ENCODE peak calls at places on chromosome 11, in six cellular contexts. I is SK-MEL-5; X is activated naive CD8-positive, alpha-beta T cell treated with anti-CD3 and anti-CD28 coated beads, Interleukin-2, amount 50 U/mL, for 24 hours; Y is HFFc6; S is A549; A is amniotic stem cell. T is an unnamed sample.

GRCh38 chr11:127059286-127060200 is 59.0 kb upstream of the KIRREL3 start:
- DNase-seq in A (no peak), X (no peak), Y (peak; percentile 49), I (no peak), S (no peak), T (no peak)

GRCh38 chr11:57800444-57801184 is 39.0 kb downstream of the CTNND1 start:
- DNase-seq in X (no peak), I (peak; percentile 81), S (peak; percentile 95), Y (peak; percentile 75), A (peak; percentile 33), T (peak; percentile 71)

GRCh38 chr11:83330303-83330702 is 44.1 kb upstream of the CCDC90B start:
- DNase-seq in A (no peak), I (no peak), S (no peak), X (no peak), Y (no peak), T (no peak)

GRCh38 chr11:84526250-84526649 is 1100.9 kb downstream of the DLG2 start:
- DNase-seq in X (no peak), I (no peak), S (no peak), A (no peak), Y (no peak), T (no peak)

GRCh38 chr11:102345923-102346322 is 1.1 kb upstream of the BIRC2 start:
- DNase-seq in Y (peak; percentile 47), S (peak; percentile 37), A (peak; percentile 42), X (no peak), I (peak; percentile 84), T (no peak)

GRCh38 chr11:122732342-122733300 is 77.1 kb downstream of the UBASH3B start:
- DNase-seq in I (no peak), X (no peak), S (no peak), A (no peak), Y (no peak), T (no peak)

GRCh38 chr11:131326829-131327228 is 43.6 kb upstream of the NTM start:
- DNase-seq in Y (no peak), X (no peak), A (no peak), S (no peak), I (no peak), T (no peak)

GRCh38 chr11:73326929-73327811 is 19.1 kb downstream of the ARHGEF17 start:
- DNase-seq in I (no peak), X (no peak), Y (no peak), S (no peak), A (no peak), T (no peak)

GRCh38 chr11:7351228-7351627 is 99.5 kb downstream of the SYT9 start:
- DNase-seq in Y (no peak), S (no peak), A (no peak), I (no peak), X (no peak), T (no peak)

GRCh38 chr11:563066-563811 is 2.5 kb downstream of the RASSF7 start:
- DNase-seq in Y (no peak), I (no peak), A (no peak), X (no peak), S (no peak), T (no peak)

GRCh38 chr11:7513210-7514098 is at the start of gene PPFIBP2:
- DNase-seq in I (peak; percentile 72), A (peak; percentile 71), S (peak; percentile 73), X (peak; percentile 87), Y (peak; percentile 50), T (peak; percentile 97)

GRCh38 chr11:113974741-113975470 is at the start of gene HTR3A:
- DNase-seq in X (no peak), A (no peak), Y (no peak), S (no peak), I (no peak), T (peak; percentile 62)

GRCh38 chr11:45174963-45175362 is 28.5 kb downstream of the PRDM11 start:
- DNase-seq in S (no peak), Y (no peak), X (no peak), I (no peak), A (no peak), T (no peak)

GRCh38 chr11:12724301-12725046 is 50.3 kb downstream of the TEAD1 start:
- DNase-seq in I (peak; percentile 94), Y (peak; percentile 90), A (peak; percentile 27), S (peak; percentile 88), X (no peak), T (peak; percentile 92)

GRCh38 chr11:64526795-64527194 is 64.2 kb upstream of the SLC22A12 start:
- DNase-seq in A (no peak), X (no peak), Y (no peak), S (no peak), I (no peak), T (no peak)

GRCh38 chr11:72471005-72471898 is 36.9 kb upstream of the CLPB start:
- DNase-seq in S (peak; percentile 72), X (peak; percentile 55), Y (peak; percentile 60), A (peak; percentile 20), I (peak; percentile 95), T (peak; percentile 67)

GRCh38 chr11:47992959-47993820 is 12.8 kb downstream of the PTPRJ start:
- DNase-seq in I (no peak), S (peak; percentile 95), Y (peak; percentile 78), A (no peak), X (no peak), T (peak; percentile 78)

GRCh38 chr11:40314327-40314726 is 1145.1 kb downstream of the LRRC4C start:
- DNase-seq in Y (no peak), X (no peak), A (no peak), S (no peak), I (peak; percentile 4), T (no peak)

GRCh38 chr11:50220651-50221050 is 188.0 kb downstream of the OR4C45 start:
- DNase-seq in X (no peak), Y (no peak), I (no peak), A (no peak), S (no peak), T (no peak)

GRCh38 chr11:44033856-44034255 is 13.9 kb upstream of the ACCSL start:
- DNase-seq in A (no peak), I (no peak), X (no peak), S (no peak), Y (no peak), T (no peak)

GRCh38 chr11:131688056-131688693 is 317.8 kb downstream of the NTM start:
- DNase-seq in S (peak; percentile 35), X (peak; percentile 50), I (peak; percentile 51), Y (peak; percentile 12), A (no peak), T (peak; percentile 80)

GRCh38 chr11:116615211-116615865 is 157.4 kb downstream of the BUD13 start:
- DNase-seq in A (no peak), X (no peak), I (no peak), Y (no peak), S (no peak), T (no peak)

GRCh38 chr11:124716596-124716995 is 23.1 kb upstream of the NRGN start:
- DNase-seq in I (no peak), X (no peak), A (no peak), S (no peak), Y (no peak), T (no peak)

GRCh38 chr11:122741613-122742012 is 86.1 kb downstream of the UBASH3B start:
- DNase-seq in S (no peak), X (no peak), I (no peak), A (no peak), Y (no peak), T (no peak)

GRCh38 chr11:114073506-114074381 is 14.2 kb downstream of the ZBTB16 start:
- DNase-seq in A (no peak), X (peak; percentile 22), I (no peak), S (no peak), Y (no peak), T (no peak)

GRCh38 chr11:9672288-9672916 is 8.5 kb downstream of the SWAP70 start:
- DNase-seq in I (no peak), Y (no peak), S (no peak), X (no peak), A (no peak), T (no peak)

GRCh38 chr11:68890490-68891231 is 13.0 kb downstream of the MRPL21 start:
- DNase-seq in Y (peak; percentile 70), S (no peak), I (peak; percentile 48), X (no peak), A (peak; percentile 69), T (no peak)

GRCh38 chr11:116257092-116257491 is 515.7 kb downstream of the BUD13 start:
- DNase-seq in X (no peak), S (no peak), I (peak; percentile 34), A (no peak), Y (no peak), T (no peak)

GRCh38 chr11:109001585-109001984 is 336.7 kb downstream of the DDX10 start:
- DNase-seq in S (no peak), I (no peak), A (no peak), Y (no peak), X (no peak), T (no peak)

GRCh38 chr11:18064035-18064434 is 18.0 kb upstream of the TPH1 start:
- DNase-seq in A (no peak), X (no peak), I (no peak), Y (no peak), S (no peak), T (no peak)